ENCODE peak calls at places on chromosome 6, in seven cellular contexts. H is adrenal gland; F is body of pancreas; Z is heart left ventricle; E is heart right ventricle; L is GM23248; A is CD8-positive, alpha-beta T cell. C is an unnamed sample. For H3K4me1, the result is how much of the 10 kb centered on the place peaks cover.

GRCh38 chr6:40504274-40504673 is 82.9 kb downstream of the LRFN2 start:
- DNase-seq in H (no peak), F (no peak), Z (no peak), E (no peak), L (peak), A (no peak), C (no peak)

GRCh38 chr6:145244712-145245111 is 490.6 kb downstream of the EPM2A start:
- DNase-seq in H (no peak), F (no peak), Z (no peak), E (no peak), L (no peak), A (no peak), C (no peak)

GRCh38 chr6:113344969-113345368 is 512.2 kb upstream of the MARCKS start:
- DNase-seq in H (no peak), F (no peak), Z (no peak), E (no peak), L (peak), A (no peak), C (no peak)

GRCh38 chr6:31791324-31792089 is 4.0 kb downstream of the VARS1 start:
- DNase-seq in H (peak), F (peak), Z (no peak), E (no peak), L (peak), A (no peak), C (no peak)

GRCh38 chr6:148182378-148182777 is 160.3 kb upstream of the SASH1 start:
- DNase-seq in H (no peak), F (no peak), Z (no peak), E (no peak), L (no peak), A (no peak), C (no peak)

GRCh38 chr6:34161857-34162515 is 16.1 kb upstream of the GRM4 start:
- DNase-seq in H (no peak), F (no peak), Z (peak), E (no peak), L (no peak), A (no peak), C (no peak)

GRCh38 chr6:39934060-39934757 is at the start of gene MOCS1:
- DNase-seq in H (peak), F (peak), Z (peak), E (peak), L (peak), A (peak), C (peak)

GRCh38 chr6:169779092-169779815 is 27.8 kb downstream of the ERMARD start:
- DNase-seq in H (no peak), F (no peak), Z (no peak), E (no peak), L (no peak), A (no peak), C (no peak)

GRCh38 chr6:105163186-105163585 is 16.6 kb downstream of the POPDC3 start:
- DNase-seq in H (no peak), F (no peak), Z (no peak), E (no peak), L (no peak), A (no peak), C (no peak)

GRCh38 chr6:88891135-88891845 is 72.1 kb downstream of the RNGTT start:
- DNase-seq in H (no peak), F (no peak), Z (no peak), E (no peak), L (peak), A (no peak), C (no peak)

DNA sequence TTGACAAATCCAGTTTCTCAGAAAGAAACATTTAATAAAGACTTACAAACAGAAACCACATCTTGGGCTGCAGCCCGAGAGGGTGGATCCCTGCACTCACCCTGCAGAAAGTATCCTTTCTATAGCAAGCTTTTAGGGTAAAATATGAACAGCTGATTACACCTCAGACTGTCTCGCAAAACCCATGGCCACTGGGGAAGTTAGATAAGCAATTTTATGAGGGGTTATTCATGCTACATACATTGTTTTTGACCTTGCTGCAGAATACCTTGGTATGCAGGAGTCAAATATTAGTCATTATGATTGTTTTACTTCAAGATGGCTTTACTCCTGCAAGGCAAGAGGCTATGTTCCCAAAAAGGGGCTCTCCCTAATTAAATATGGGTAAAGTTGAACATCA is 126.9 kb downstream of the OR2B2 start:
- DNase-seq in H (no peak), F (no peak), Z (no peak), E (no peak), L (no peak), A (no peak), C (no peak)
- H3K4me3 ChIP-seq in H (no peak), F (no peak), Z (no peak), E (no peak), L (no peak), A (no peak), C (no peak)

GRCh38 chr6:110083875-110084585 is 95.4 kb downstream of the WASF1 start:
- DNase-seq in H (no peak), F (no peak), Z (no peak), E (no peak), L (no peak), A (no peak), C (no peak)
- H3K4me1 ChIP-seq in H (under half), F (under half), Z (under half), E (under half), L (under half), A (under half), C (under half)

GRCh38 chr6:29746846-29747687 is 23.8 kb downstream of the HLA-F start:
- DNase-seq in H (no peak), F (no peak), Z (no peak), E (no peak), L (no peak), A (no peak), C (no peak)

GRCh38 chr6:29745386-29745785 is 22.2 kb downstream of the HLA-F start:
- DNase-seq in H (no peak), F (no peak), Z (no peak), E (no peak), L (no peak), A (no peak), C (no peak)

GRCh38 chr6:29747688-29748250 is 24.5 kb downstream of the HLA-F start:
- DNase-seq in H (no peak), F (no peak), Z (no peak), E (no peak), L (no peak), A (no peak), C (no peak)

GRCh38 chr6:29744621-29745020 is 21.4 kb downstream of the HLA-F start:
- DNase-seq in H (no peak), F (no peak), Z (no peak), E (no peak), L (no peak), A (no peak), C (no peak)

GRCh38 chr6:29746050-29746449 is 22.8 kb downstream of the HLA-F start:
- DNase-seq in H (no peak), F (no peak), Z (no peak), E (no peak), L (no peak), A (no peak), C (no peak)
- H3K27ac ChIP-seq in H (no peak), F (no peak), Z (no peak), E (no peak), L (no peak), A (no peak), C (no peak)

GRCh38 chr6:138571174-138571573 is 71.9 kb upstream of the NHSL1 start:
- DNase-seq in H (no peak), F (no peak), Z (no peak), E (no peak), L (no peak), A (no peak), C (no peak)

GRCh38 chr6:138569554-138569953 is 70.3 kb upstream of the NHSL1 start:
- DNase-seq in H (no peak), F (no peak), Z (no peak), E (no peak), L (no peak), A (no peak), C (no peak)

GRCh38 chr6:138568997-138569396 is 69.7 kb upstream of the NHSL1 start:
- DNase-seq in H (no peak), F (no peak), Z (no peak), E (no peak), L (no peak), A (no peak), C (no peak)

GRCh38 chr6:138570716-138571020 is 71.4 kb upstream of the NHSL1 start:
- DNase-seq in H (no peak), F (no peak), Z (no peak), E (no peak), L (no peak), A (no peak), C (no peak)

GRCh38 chr6:138569970-138570715 is 70.8 kb upstream of the NHSL1 start:
- DNase-seq in H (no peak), F (no peak), Z (no peak), E (no peak), L (no peak), A (no peak), C (no peak)
- H3K4me3 ChIP-seq in H (no peak), F (no peak), Z (no peak), E (peak), L (no peak), A (no peak), C (no peak)

DNA sequence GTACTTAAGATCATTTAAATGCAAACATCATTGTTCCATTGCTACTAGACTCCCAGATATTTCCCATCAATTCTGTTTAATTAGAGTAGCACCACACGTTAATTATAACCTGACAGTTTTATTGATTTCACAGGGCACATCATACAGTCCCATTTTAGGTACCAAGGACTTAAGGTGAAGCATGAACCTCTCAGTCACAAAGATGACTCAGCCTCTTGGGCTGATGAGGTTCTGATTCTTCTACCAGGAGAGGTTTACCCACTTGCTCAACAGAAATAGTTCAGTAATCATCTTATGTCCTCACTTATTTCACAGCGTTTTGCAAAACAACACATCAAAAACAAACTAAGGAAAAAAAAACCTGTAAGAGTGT is 98.5 kb downstream of the HIVEP2 start:
- DNase-seq in H (no peak), F (no peak), Z (no peak), E (no peak), L (peak), A (no peak), C (no peak)
- H3K4me1 ChIP-seq in H (under half), F (under half), Z (half or more), E (half or more), L (half or more), A (half or more), C (under half)